ENCODE peak calls at places on chromosomes 11 and 22, in nine cellular contexts. Y is Calu3, N is GM20000, Z is pancreas, O is AG09319, G is fibroblast of villous mesenchyme, T is thoracic aorta, H is Caco-2, J is RWPE1. U is an unnamed sample.
A peak's percentile ranks its signal among the peaks of the same experiment; 100 is the strongest.

GRCh38 chr11:27423125-27423524 is 49.5 kb downstream of the LGR4 start:
- DNase-seq in Y (no peak), N (no peak), Z (no peak), O (peak; percentile 67), G (peak; percentile 94), T (no peak), H (no peak), J (peak; percentile 48), U (peak; percentile 26)

GRCh38 chr11:9028591-9028990 is 24.8 kb upstream of the NRIP3 start:
- DNase-seq in Y (no peak), N (no peak), Z (no peak), O (no peak), G (no peak), T (no peak), H (no peak), J (no peak), U (no peak)

GRCh38 chr22:20430641-20431519 is 6.7 kb downstream of the SCARF2 start:
- DNase-seq in Y (peak; percentile 75), N (peak; percentile 74), Z (no peak), O (no peak), G (peak; percentile 25), T (no peak), H (peak; percentile 69), J (peak; percentile 54), U (no peak)

GRCh38 chr11:46119352-46120216 is 1.7 kb downstream of the PHF21A start:
- DNase-seq in Y (peak; percentile 44), N (peak; percentile 77), Z (peak; percentile 64), O (no peak), G (peak; percentile 84), T (no peak), H (peak; percentile 59), J (peak; percentile 29), U (no peak)

GRCh38 chr11:91921974-91922373 is 302.6 kb upstream of the FAT3 start:
- DNase-seq in Y (peak; percentile 38), N (no peak), Z (no peak), O (no peak), G (no peak), T (no peak), H (no peak), J (peak; percentile 26), U (no peak)

GRCh38 chr11:83663446-83663845 is 377.3 kb upstream of the CCDC90B start:
- DNase-seq in Y (no peak), N (no peak), Z (no peak), O (no peak), G (no peak), T (no peak), H (no peak), J (peak; percentile 2), U (no peak)

GRCh38 chr22:31897842-31898241 is 46.5 kb upstream of the YWHAH start:
- DNase-seq in Y (no peak), N (no peak), Z (no peak), O (no peak), G (peak; percentile 31), T (no peak), H (no peak), J (no peak), U (no peak)

GRCh38 chr11:92349478-92350156 is 125.0 kb downstream of the FAT3 start:
- DNase-seq in Y (no peak), N (no peak), Z (no peak), O (no peak), G (no peak), T (no peak), H (no peak), J (no peak), U (no peak)

GRCh38 chr11:126585388-126586302 is 230.2 kb downstream of the ST3GAL4 start:
- DNase-seq in Y (peak; percentile 73), N (no peak), Z (peak; percentile 73), O (peak; percentile 76), G (peak; percentile 61), T (peak; percentile 12), H (no peak), J (peak; percentile 82), U (peak; percentile 87)

GRCh38 chr22:29113329-29113728 is 40.5 kb downstream of the KREMEN1 start:
- DNase-seq in Y (no peak), N (no peak), Z (no peak), O (no peak), G (no peak), T (no peak), H (no peak), J (no peak), U (no peak)

GRCh38 chr11:132852361-132852760 is 679.9 kb downstream of the OPCML start:
- DNase-seq in Y (no peak), N (no peak), Z (no peak), O (no peak), G (no peak), T (no peak), H (no peak), J (no peak), U (no peak)

DNA sequence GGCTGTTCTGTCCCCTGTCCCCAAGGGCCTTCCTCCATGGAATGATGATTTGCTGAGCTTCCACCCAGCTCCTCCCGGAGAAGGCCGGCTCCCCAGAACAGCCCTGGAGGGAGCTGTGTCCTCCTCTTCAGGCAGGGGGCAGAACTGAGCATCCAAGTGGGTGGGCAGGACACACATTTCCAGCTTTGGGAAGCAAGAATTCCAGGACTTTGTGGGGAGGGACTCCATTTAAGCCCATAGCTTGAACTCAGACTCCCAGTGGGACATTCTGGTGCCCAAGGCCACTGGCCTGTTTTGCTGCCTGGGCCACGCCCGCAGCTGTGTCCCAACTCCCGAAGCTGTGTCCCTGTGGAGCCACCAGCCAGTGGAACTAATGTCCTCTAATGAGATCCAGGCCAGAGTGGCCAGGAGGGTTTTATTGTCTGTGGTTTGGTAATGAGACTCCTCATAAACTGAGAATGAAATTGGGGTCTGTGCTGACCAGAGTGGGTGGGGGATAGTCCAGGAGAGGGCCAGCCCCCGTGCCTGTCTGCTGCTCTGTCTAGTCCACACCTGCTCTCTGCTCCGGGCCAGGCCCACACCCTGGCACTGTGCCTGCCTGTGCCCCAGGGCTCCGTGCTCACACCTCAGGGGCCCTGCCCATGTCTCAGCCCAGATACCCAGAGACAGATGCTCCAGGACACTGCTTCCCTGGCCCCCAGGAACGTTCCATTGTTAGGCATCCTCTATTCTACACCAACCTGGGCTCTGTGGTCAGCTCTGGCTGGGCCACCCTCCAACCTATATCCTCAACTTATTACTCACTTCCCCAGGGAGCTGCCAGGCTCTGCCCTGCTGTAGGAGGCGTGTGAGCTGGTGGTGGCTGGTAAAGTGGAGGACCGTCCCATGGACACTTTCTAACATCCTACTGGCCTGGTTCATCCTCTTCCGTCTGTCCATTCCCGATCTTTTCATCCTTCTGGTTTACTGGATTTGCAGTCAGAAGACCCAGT is 7.6 kb downstream of the NECTIN1 start:
- DNase-seq in Y (peak; percentile 14), N (no peak), Z (no peak), O (no peak), G (no peak), T (no peak), H (peak; percentile 66), J (peak; percentile 64), U (no peak)
- TF ChIP-seq CTCF in Y (peak; percentile 20), N (peak; percentile 42), Z (peak; percentile 15), O (peak; percentile 47), G (peak; percentile 61), T (peak; percentile 20), H (peak; percentile 40), J (no peak), U (peak; percentile 62)

DNA sequence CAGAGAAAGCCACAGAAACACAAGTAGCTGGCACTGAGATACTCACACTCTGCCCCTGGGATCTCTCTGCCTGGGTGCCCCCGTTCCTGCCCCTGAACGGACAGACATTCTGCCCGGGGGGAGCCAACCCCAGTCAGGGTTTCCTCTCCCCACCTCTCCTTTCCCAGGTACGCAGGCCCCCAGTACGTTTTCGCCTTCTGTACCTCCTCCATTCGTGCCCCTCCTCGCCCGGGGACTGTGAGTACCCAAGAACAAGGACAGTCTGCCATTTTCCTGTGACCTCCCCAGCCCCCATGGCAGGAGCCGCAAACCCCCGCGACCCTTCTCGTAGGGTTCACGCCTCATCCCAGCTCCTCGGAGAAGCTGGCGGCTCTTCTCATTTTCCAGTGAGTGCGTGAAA is 29.1 kb upstream of the ELFN2 start:
- DNase-seq in Y (no peak), N (no peak), Z (no peak), O (no peak), G (no peak), T (no peak), H (no peak), J (no peak), U (no peak)
- TF ChIP-seq CTCF in Y (no peak), N (no peak), Z (no peak), O (no peak), G (no peak), T (no peak), H (no peak), J (no peak), U (no peak)

DNA sequence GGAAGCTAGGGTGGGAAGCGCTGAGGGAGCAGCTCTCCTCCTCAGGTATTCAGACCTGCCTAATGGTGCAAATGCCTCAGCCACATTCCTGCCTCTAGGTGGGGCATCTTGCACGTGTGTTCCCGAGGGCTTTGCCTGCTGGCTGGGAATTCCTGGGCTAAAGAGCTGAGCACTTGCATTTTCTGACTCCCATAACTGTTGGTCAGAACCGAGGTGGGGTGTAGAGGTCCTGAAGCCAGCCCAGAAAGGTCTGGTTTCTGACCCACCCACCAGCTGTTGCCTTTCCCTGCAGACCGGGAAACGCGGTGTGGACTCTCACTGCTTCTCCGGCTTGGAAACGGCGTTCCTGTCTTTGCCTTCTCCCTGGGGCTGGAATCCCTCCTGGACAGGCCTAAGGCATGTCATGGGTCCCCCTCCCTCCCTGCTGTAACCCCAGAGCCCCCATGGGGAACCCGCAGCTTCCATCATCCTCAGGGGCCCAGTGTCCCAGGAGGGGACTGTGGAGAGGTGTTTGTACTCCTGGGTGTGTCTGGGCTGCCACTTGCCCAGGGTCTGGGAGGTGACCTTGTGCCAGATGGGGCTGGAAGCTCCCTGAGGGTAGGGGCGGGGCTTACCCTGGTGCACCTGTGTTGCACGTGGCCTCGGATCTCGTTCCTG is 24.0 kb upstream of the SMIM38 start:
- DNase-seq in Y (peak; percentile 91), N (no peak), Z (peak; percentile 74), O (peak; percentile 36), G (peak; percentile 72), T (no peak), H (peak; percentile 94), J (peak; percentile 73), U (no peak)
- TF ChIP-seq CTCF in Y (peak; percentile 95), N (peak; percentile 54), Z (peak; percentile 73), O (peak; percentile 68), G (peak; percentile 95), T (peak; percentile 89), H (peak; percentile 98), J (peak; percentile 77), U (peak; percentile 90)

DNA sequence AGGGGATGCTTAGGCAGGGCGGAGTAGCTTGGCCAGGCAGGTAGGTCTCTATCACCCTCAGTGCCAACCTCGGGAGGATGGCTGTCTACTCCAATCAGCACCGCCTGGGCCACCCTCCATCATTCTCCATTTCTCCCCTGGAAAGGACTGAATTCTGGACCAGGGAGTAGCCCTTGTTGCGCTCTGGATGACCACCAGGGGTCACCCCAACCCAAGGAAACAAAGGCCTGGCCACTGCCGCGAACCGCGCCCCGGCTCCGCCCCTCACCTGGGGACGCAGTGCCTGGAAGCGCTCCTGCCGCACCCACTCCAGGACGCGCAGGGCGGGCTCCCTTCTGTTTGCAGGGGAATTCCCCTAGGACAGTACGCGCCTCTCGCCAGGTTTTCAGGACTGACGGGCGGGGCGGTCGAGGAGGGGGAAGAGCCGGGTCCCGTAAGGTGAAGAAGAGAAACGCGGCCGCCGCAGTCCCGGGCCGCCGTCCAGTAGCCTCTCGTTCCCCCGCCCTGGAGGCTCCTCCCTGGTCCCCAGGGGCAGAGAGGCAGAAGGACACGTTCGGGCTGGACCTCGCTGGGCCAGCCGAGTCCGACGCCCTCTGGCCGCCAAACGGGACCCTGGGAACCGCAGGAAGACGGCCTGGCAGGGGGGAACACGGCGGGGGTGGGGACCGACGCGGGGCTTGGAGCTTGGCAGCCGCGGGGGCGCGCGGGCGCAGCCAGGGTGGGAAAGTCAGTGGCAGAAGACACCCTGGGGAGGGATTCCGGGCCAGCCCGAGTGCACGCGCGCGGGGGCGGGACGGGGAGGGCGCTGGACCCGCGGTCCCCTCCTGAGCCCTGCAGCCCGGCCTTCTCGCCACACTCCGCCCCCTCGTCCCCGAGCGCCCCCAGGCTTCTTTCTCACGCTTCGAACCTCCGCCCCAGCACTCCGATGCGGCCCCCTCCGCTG is 7.1 kb downstream of the SCN4B start:
- DNase-seq in Y (peak; percentile 91), N (peak; percentile 97), Z (peak; percentile 89), O (peak; percentile 15), G (peak; percentile 55), T (peak; percentile 18), H (peak; percentile 99), J (peak; percentile 97), U (no peak)
- TF ChIP-seq CTCF in Y (peak; percentile 73), N (peak; percentile 76), Z (peak; percentile 91), O (peak; percentile 88), G (peak; percentile 84), T (peak; percentile 92), H (peak; percentile 99), J (peak; percentile 84), U (peak; percentile 88)